ENCODE peak calls at places on chromosomes 4 and X, in five cellular contexts. One of them, this sample, is unnamed.

GRCh38 chr4:82797591-82798081 is 960 bp downstream of the SCD5 start:
- DNase-seq in IMR-90: peak
- DNase-seq in ovary: peak
- DNase-seq in mesothelial cell of epicardium: no peak
- DNase-seq in transverse colon: peak
- DNase-seq in this sample: peak

GRCh38 chr4:76736434-76736833 is 161.5 kb downstream of the SOWAHB start:
- DNase-seq in IMR-90: peak
- DNase-seq in ovary: no peak
- DNase-seq in mesothelial cell of epicardium: no peak
- DNase-seq in transverse colon: no peak
- DNase-seq in this sample: no peak

GRCh38 chr4:14667624-14668295 is 334.5 kb upstream of the CPEB2 start:
- DNase-seq in IMR-90: no peak
- DNase-seq in ovary: no peak
- DNase-seq in mesothelial cell of epicardium: no peak
- DNase-seq in transverse colon: no peak
- DNase-seq in this sample: no peak

GRCh38 chr4:23945521-23946017 is 55.7 kb upstream of the PPARGC1A start:
- DNase-seq in IMR-90: peak
- DNase-seq in ovary: no peak
- DNase-seq in mesothelial cell of epicardium: no peak
- DNase-seq in transverse colon: peak
- DNase-seq in this sample: no peak

GRCh38 chrX:24241822-24242648 is 71.8 kb downstream of the SUPT20HL2 start:
- DNase-seq in IMR-90: peak
- DNase-seq in ovary: no peak
- DNase-seq in mesothelial cell of epicardium: no peak
- DNase-seq in transverse colon: no peak
- DNase-seq in this sample: no peak

GRCh38 chrX:47637546-47638195 is 7.9 kb upstream of the CFP start:
- DNase-seq in IMR-90: no peak
- DNase-seq in ovary: peak
- DNase-seq in mesothelial cell of epicardium: no peak
- DNase-seq in transverse colon: peak
- DNase-seq in this sample: no peak

GRCh38 chr4:2923141-2923551 is 40.1 kb downstream of the NOP14 start:
- DNase-seq in IMR-90: peak
- DNase-seq in ovary: no peak
- DNase-seq in mesothelial cell of epicardium: no peak
- DNase-seq in transverse colon: no peak
- DNase-seq in this sample: no peak

GRCh38 chrX:55867254-55867653 is 149.7 kb downstream of the RRAGB start:
- DNase-seq in IMR-90: peak
- DNase-seq in ovary: no peak
- DNase-seq in mesothelial cell of epicardium: no peak
- DNase-seq in transverse colon: no peak
- DNase-seq in this sample: no peak

GRCh38 chrX:133897593-133898163 is 87.7 kb downstream of the GPC3 start:
- DNase-seq in IMR-90: no peak
- DNase-seq in ovary: no peak
- DNase-seq in mesothelial cell of epicardium: no peak
- DNase-seq in transverse colon: no peak
- DNase-seq in this sample: no peak

GRCh38 chr4:151407018-151407417 is 2.0 kb upstream of the FHIP1A start:
- DNase-seq in IMR-90: no peak
- DNase-seq in ovary: no peak
- DNase-seq in mesothelial cell of epicardium: no peak
- DNase-seq in transverse colon: no peak
- DNase-seq in this sample: no peak

GRCh38 chr4:151402150-151402865 is 6.7 kb upstream of the FHIP1A start:
- DNase-seq in IMR-90: no peak
- DNase-seq in ovary: no peak
- DNase-seq in mesothelial cell of epicardium: no peak
- DNase-seq in transverse colon: peak
- DNase-seq in this sample: no peak

GRCh38 chr4:151403656-151404055 is 5.3 kb upstream of the FHIP1A start:
- DNase-seq in IMR-90: no peak
- DNase-seq in ovary: no peak
- DNase-seq in mesothelial cell of epicardium: no peak
- DNase-seq in transverse colon: no peak
- DNase-seq in this sample: no peak

GRCh38 chr4:151400343-151400742 is 8.6 kb upstream of the FHIP1A start:
- DNase-seq in IMR-90: no peak
- DNase-seq in ovary: no peak
- DNase-seq in mesothelial cell of epicardium: no peak
- DNase-seq in transverse colon: no peak
- DNase-seq in this sample: no peak

DNA sequence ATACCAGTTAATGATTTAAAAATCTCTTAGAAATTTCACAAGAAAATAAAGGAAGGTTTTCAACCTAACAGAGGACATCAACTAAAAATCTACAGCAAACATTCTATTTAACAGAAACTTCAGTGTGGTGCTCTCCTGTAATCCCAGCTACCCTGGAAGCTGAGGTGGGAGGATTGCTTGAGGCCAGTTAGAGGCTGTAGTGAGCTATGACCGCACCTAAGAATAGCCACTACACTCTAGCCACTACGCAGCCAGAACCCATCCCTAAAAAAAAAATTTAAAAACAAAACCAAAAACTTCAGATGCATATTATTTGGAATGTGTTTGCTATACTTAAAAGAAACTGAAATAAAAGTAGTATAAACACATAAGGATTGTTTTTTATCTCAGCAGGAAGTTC is 7.2 kb upstream of the FHIP1A start:
- DNase-seq in IMR-90: no peak
- DNase-seq in ovary: no peak
- DNase-seq in mesothelial cell of epicardium: no peak
- DNase-seq in transverse colon: no peak
- DNase-seq in this sample: no peak
- TF ChIP-seq CTCF in IMR-90: no peak
- TF ChIP-seq CTCF in ovary: no peak
- TF ChIP-seq CTCF in mesothelial cell of epicardium: no peak
- TF ChIP-seq CTCF in transverse colon: no peak
- TF ChIP-seq CTCF in this sample: no peak

DNA sequence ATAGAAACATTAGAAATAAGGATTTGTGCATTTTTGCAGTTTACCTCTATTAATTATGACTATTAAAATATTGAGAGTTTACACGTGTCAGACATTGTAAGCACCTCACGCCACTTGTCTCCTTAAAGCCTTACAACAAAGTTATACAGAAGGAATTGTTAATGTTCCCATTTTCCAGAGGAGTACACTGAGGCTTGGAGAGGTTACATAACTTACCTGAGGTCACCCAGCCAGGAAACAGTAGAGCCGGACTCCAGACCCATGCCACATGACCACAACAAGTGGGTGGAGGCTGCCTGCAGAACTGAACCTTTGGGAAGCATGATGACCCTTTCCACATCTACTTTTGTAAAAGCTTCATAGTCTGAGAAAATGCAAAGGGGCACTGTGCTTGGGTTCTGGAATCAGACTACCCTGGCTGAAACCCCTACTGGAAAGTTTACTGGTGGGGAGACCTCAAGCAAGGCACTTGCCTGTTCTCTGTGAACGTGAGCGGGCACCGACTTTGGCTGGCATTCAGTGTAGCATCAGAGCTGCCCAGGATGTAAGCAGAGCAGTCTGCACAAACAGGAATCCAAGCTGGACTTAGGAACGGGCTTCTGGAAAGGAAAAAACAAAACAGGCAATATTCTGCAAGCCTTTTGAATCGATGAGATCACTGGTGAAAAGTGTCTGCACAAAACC is 901 bp downstream of the CLRN2 start:
- DNase-seq in IMR-90: no peak
- DNase-seq in ovary: no peak
- DNase-seq in mesothelial cell of epicardium: no peak
- DNase-seq in transverse colon: no peak
- DNase-seq in this sample: no peak
- TF ChIP-seq CTCF in IMR-90: no peak
- TF ChIP-seq CTCF in ovary: no peak
- TF ChIP-seq CTCF in mesothelial cell of epicardium: no peak
- TF ChIP-seq CTCF in transverse colon: no peak
- TF ChIP-seq CTCF in this sample: no peak

GRCh38 chrX:13101439-13102139 is 57.2 kb upstream of the FAM9C start:
- DNase-seq in IMR-90: peak
- DNase-seq in ovary: peak
- DNase-seq in mesothelial cell of epicardium: no peak
- DNase-seq in transverse colon: peak
- DNase-seq in this sample: no peak
- TF ChIP-seq CTCF in IMR-90: no peak
- TF ChIP-seq CTCF in ovary: no peak
- TF ChIP-seq CTCF in mesothelial cell of epicardium: no peak
- TF ChIP-seq CTCF in transverse colon: no peak
- TF ChIP-seq CTCF in this sample: no peak

DNA sequence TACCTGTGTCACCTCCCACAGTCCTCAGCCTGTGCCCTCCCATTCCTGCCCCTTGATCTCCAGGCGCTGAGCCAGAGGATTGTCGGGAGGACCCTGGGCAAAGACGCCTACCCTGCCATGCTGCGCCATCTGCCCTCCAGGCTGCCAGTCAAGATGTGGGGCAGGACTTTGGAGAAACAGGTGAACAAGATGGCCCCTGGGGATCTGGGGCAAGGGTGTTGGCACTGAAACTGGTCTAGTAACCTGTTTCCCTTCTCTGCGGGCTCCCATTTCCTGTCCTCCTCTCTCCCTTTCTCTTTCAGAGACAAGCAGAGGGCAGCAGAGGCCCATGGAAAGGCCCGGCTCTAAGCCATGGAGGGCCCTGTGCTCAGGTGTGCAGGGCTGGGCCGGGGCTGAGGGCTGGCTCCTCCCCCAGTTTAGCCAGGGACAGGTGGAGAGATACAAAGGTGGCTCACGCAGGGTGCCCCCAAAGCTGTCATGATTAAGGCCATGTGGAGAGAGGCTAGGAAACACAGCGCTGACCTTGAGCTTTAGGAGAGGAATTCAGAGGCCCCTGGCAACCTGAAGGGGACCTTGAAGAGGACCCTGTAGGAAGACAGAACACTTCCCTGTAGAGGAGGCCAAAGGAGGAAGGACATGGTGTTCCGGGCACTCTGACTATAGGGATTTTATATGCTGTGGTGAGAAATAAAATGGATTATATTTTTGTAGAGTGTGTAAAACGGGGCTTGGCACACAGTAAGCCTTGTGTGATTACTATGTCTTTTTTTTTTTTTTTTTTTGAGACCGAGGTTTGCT is at the start of gene GLOD5:
- DNase-seq in IMR-90: no peak
- DNase-seq in ovary: no peak
- DNase-seq in mesothelial cell of epicardium: no peak
- DNase-seq in transverse colon: peak
- DNase-seq in this sample: peak
- TF ChIP-seq CTCF in IMR-90: peak
- TF ChIP-seq CTCF in ovary: no peak
- TF ChIP-seq CTCF in mesothelial cell of epicardium: no peak
- TF ChIP-seq CTCF in transverse colon: peak
- TF ChIP-seq CTCF in this sample: peak

GRCh38 chr4:141703497-141703896 is 67.1 kb downstream of the IL15 start:
- DNase-seq in IMR-90: no peak
- DNase-seq in ovary: no peak
- DNase-seq in mesothelial cell of epicardium: no peak
- DNase-seq in transverse colon: no peak
- DNase-seq in this sample: no peak

GRCh38 chr4:141705747-141706377 is 69.5 kb downstream of the IL15 start:
- DNase-seq in IMR-90: no peak
- DNase-seq in ovary: no peak
- DNase-seq in mesothelial cell of epicardium: no peak
- DNase-seq in transverse colon: no peak
- DNase-seq in this sample: no peak

GRCh38 chr4:141706445-141706844 is 70.1 kb downstream of the IL15 start:
- DNase-seq in IMR-90: no peak
- DNase-seq in ovary: no peak
- DNase-seq in mesothelial cell of epicardium: no peak
- DNase-seq in transverse colon: no peak
- DNase-seq in this sample: no peak

GRCh38 chr4:141705048-141705746 is 68.8 kb downstream of the IL15 start:
- DNase-seq in IMR-90: no peak
- DNase-seq in ovary: no peak
- DNase-seq in mesothelial cell of epicardium: no peak
- DNase-seq in transverse colon: no peak
- DNase-seq in this sample: no peak

DNA sequence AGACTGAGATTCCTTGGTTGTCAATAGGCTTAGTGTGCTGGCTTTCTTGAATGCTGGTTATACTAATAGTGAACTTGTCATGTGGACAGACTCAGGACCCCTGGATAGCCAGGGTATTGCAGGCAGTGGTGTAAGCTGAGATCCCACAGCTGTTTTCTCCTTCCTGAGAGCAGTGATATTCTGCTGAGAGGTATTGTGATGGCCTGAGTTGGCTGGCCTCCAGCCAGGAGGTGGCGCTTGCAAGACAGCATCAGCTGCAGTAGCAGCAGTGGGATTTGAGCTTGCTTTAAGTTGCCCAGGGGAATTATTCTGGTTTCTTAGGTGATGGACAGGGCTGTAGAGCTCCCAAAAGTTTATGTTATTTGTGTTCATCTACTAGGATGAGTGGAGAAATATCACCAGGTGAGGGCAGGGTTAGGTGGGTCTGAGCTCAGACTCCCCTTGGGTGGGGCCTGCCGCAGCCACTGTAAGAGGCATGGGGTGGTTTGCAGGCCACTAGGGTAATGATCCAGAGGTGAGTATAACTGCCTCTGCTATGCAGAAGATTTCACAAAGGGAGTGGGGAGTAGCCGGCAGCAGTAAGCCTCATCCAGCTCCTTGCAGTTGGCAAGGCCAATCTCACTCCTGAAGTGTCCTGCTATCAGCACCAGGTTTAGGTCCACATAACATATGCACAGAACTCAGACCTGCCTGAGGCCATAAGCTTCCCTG is 66.2 kb downstream of the IL15 start:
- DNase-seq in IMR-90: peak
- DNase-seq in ovary: no peak
- DNase-seq in mesothelial cell of epicardium: no peak
- DNase-seq in transverse colon: no peak
- DNase-seq in this sample: no peak
- TF ChIP-seq CTCF in IMR-90: no peak
- TF ChIP-seq CTCF in ovary: no peak
- TF ChIP-seq CTCF in mesothelial cell of epicardium: no peak
- TF ChIP-seq CTCF in transverse colon: no peak
- TF ChIP-seq CTCF in this sample: no peak

GRCh38 chrX:114712466-114712865 is 128.6 kb downstream of the HTR2C start:
- DNase-seq in IMR-90: no peak
- DNase-seq in ovary: no peak
- DNase-seq in mesothelial cell of epicardium: no peak
- DNase-seq in transverse colon: no peak
- DNase-seq in this sample: no peak

DNA sequence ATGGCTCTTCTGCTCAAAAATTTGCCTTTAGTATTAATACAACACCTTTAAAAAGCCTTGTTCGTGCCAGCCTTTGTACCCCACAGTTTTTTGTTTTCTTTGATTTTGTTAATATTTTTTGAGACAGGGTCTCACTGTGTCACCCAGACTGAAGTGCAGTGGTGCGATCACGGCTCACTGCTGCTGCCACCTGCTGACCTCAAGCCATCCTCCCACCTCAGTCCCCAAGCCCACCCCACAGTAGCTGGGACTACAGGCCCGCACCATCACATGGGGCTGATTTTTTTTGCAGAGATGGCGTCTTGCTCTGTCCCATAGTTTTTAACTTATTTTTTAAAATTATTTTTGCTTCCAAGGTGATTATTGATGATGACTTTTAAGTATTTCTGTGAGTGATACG is 134.0 kb downstream of the HTR2C start:
- DNase-seq in IMR-90: no peak
- DNase-seq in ovary: no peak
- DNase-seq in mesothelial cell of epicardium: no peak
- DNase-seq in transverse colon: no peak
- DNase-seq in this sample: peak
- TF ChIP-seq CTCF in IMR-90: no peak
- TF ChIP-seq CTCF in ovary: no peak
- TF ChIP-seq CTCF in mesothelial cell of epicardium: peak
- TF ChIP-seq CTCF in transverse colon: no peak
- TF ChIP-seq CTCF in this sample: peak

GRCh38 chrX:14897042-14897441 is 23.8 kb downstream of the MOSPD2 start:
- DNase-seq in IMR-90: no peak
- DNase-seq in ovary: no peak
- DNase-seq in mesothelial cell of epicardium: no peak
- DNase-seq in transverse colon: no peak
- DNase-seq in this sample: no peak
- TF ChIP-seq CTCF in IMR-90: no peak
- TF ChIP-seq CTCF in ovary: no peak
- TF ChIP-seq CTCF in mesothelial cell of epicardium: no peak
- TF ChIP-seq CTCF in transverse colon: no peak
- TF ChIP-seq CTCF in this sample: no peak